ENCODE peak calls at places on chromosomes 7 and 10, in ten cellular contexts. Y, O, X, J, V, K, E, Z, G and W are unnamed samples.

GRCh38 chr7:73948287-73948686 is 79.7 kb upstream of the ELN start:
- DNase-seq in Y (no peak), O (no peak), X (no peak), J (no peak), V (no peak), K (no peak), E (no peak), Z (no peak), G (no peak), W (no peak)

GRCh38 chr7:46197833-46198540 is 276.9 kb upstream of the IGFBP3 start:
- DNase-seq in Y (no peak), O (no peak), X (no peak), J (no peak), V (no peak), K (no peak), E (no peak), Z (no peak), G (no peak), W (no peak)

GRCh38 chr10:15620304-15620703 is 99.4 kb downstream of the ITGA8 start:
- DNase-seq in Y (no peak), O (no peak), X (no peak), J (no peak), V (no peak), K (no peak), E (no peak), Z (no peak), G (no peak), W (no peak)

GRCh38 chr10:94403034-94403822 is 887 bp downstream of the TBC1D12 start:
- DNase-seq in Y (peak), O (peak), X (peak), J (peak), V (peak), K (peak), E (no peak), Z (no peak), G (peak), W (peak)

GRCh38 chr7:110539216-110539615 is 551.7 kb upstream of the LRRN3 start:
- DNase-seq in Y (no peak), O (peak), X (no peak), J (no peak), V (no peak), K (no peak), E (no peak), Z (no peak), G (no peak), W (no peak)

GRCh38 chr7:102018876-102019275 is 201.4 kb downstream of the CUX1 start:
- DNase-seq in Y (no peak), O (no peak), X (no peak), J (no peak), V (no peak), K (no peak), E (no peak), Z (no peak), G (no peak), W (no peak)

GRCh38 chr7:140646931-140647647 is 6.5 kb upstream of the DENND2A start:
- DNase-seq in Y (peak), O (peak), X (no peak), J (no peak), V (peak), K (peak), E (peak), Z (no peak), G (peak), W (peak)

GRCh38 chr7:128041203-128041602 is 10.0 kb upstream of the LRRC4 start:
- DNase-seq in Y (no peak), O (peak), X (peak), J (no peak), V (no peak), K (no peak), E (no peak), Z (no peak), G (no peak), W (no peak)

GRCh38 chr7:36346260-36346831 is 43.3 kb upstream of the ANLN start:
- DNase-seq in Y (no peak), O (peak), X (peak), J (no peak), V (no peak), K (no peak), E (no peak), Z (no peak), G (no peak), W (no peak)

GRCh38 chr10:3465406-3465891 is 292.9 kb upstream of the PITRM1 start:
- DNase-seq in Y (no peak), O (no peak), X (peak), J (peak), V (no peak), K (no peak), E (no peak), Z (no peak), G (no peak), W (no peak)

GRCh38 chr10:122485670-122486069 is 24.3 kb downstream of the HTRA1 start:
- DNase-seq in Y (no peak), O (peak), X (no peak), J (no peak), V (no peak), K (no peak), E (no peak), Z (no peak), G (no peak), W (no peak)

GRCh38 chr7:108452707-108453106 is 3.5 kb downstream of the NRCAM start:
- DNase-seq in Y (peak), O (peak), X (peak), J (no peak), V (peak), K (no peak), E (no peak), Z (no peak), G (peak), W (no peak)

GRCh38 chr10:123270221-123270620 is 116.0 kb downstream of the BUB3 start:
- DNase-seq in Y (no peak), O (peak), X (no peak), J (no peak), V (no peak), K (no peak), E (no peak), Z (no peak), G (no peak), W (no peak)